ENCODE peak calls at places on chromosomes 2 and 18, in ten cellular contexts. R is astrocyte of the hippocampus, I is NCI-H774, T is memory B cell, J is RWPE1, F is astrocyte of the spinal cord, E is T-cell, Y is endodermal cell, S is MV-4-11, P is tibial nerve. D is an unnamed sample.

GRCh38 chr2:220586980-220587549 is 959.6 kb downstream of the SLC4A3 start:
- DNase-seq in R (no peak), I (no peak), T (no peak), J (no peak), F (no peak), E (no peak), Y (no peak), S (no peak), P (no peak), D (no peak)

GRCh38 chr2:229174794-229175529 is 96.1 kb downstream of the PID1 start:
- DNase-seq in R (peak), I (no peak), T (no peak), J (no peak), F (peak), E (no peak), Y (no peak), S (no peak), P (no peak), D (no peak)

GRCh38 chr2:31203916-31204315 is 13.4 kb downstream of the CAPN14 start:
- DNase-seq in R (no peak), I (no peak), T (no peak), J (no peak), F (no peak), E (no peak), Y (no peak), S (no peak), P (no peak), D (no peak)

GRCh38 chr2:197613509-197613987 is 61.8 kb downstream of the RFTN2 start:
- DNase-seq in R (no peak), I (peak), T (no peak), J (no peak), F (no peak), E (no peak), Y (no peak), S (peak), P (no peak), D (no peak)

GRCh38 chr18:13247506-13247905 is 28.9 kb downstream of the LDLRAD4 start:
- DNase-seq in R (no peak), I (no peak), T (no peak), J (no peak), F (no peak), E (no peak), Y (peak), S (no peak), P (no peak), D (no peak)

GRCh38 chr2:227862227-227862740 is 9.1 kb upstream of the DAW1 start:
- DNase-seq in R (peak), I (peak), T (no peak), J (peak), F (peak), E (peak), Y (no peak), S (peak), P (no peak), D (peak)

GRCh38 chr2:151576080-151576479 is 158.2 kb downstream of the NEB start:
- DNase-seq in R (no peak), I (peak), T (no peak), J (no peak), F (no peak), E (no peak), Y (no peak), S (no peak), P (no peak), D (no peak)

GRCh38 chr18:60671022-60671421 is 298.4 kb upstream of the MC4R start:
- DNase-seq in R (no peak), I (no peak), T (no peak), J (no peak), F (no peak), E (no peak), Y (no peak), S (no peak), P (no peak), D (no peak)

GRCh38 chr2:174325932-174326879 is 8.5 kb upstream of the SP9 start:
- DNase-seq in R (peak), I (peak), T (peak), J (no peak), F (no peak), E (no peak), Y (peak), S (peak), P (no peak), D (no peak)

GRCh38 chr2:217795706-217796465 is 206.9 kb downstream of the TNS1 start:
- DNase-seq in R (peak), I (no peak), T (no peak), J (no peak), F (no peak), E (no peak), Y (peak), S (no peak), P (no peak), D (no peak)

GRCh38 chr2:216320852-216321251 is 51.4 kb downstream of the MARCHF4 start:
- DNase-seq in R (no peak), I (no peak), T (no peak), J (no peak), F (no peak), E (no peak), Y (no peak), S (no peak), P (no peak), D (no peak)

GRCh38 chr2:72097276-72097675 is 50.4 kb downstream of the CYP26B1 start:
- DNase-seq in R (no peak), I (no peak), T (no peak), J (no peak), F (no peak), E (no peak), Y (peak), S (no peak), P (no peak), D (no peak)

GRCh38 chr2:235500761-235501662 is 7.2 kb downstream of the AGAP1 start:
- DNase-seq in R (peak), I (no peak), T (no peak), J (peak), F (peak), E (no peak), Y (peak), S (no peak), P (no peak), D (no peak)

GRCh38 chr2:96913398-96914202 is 43.7 kb upstream of the SEMA4C start:
- DNase-seq in R (no peak), I (no peak), T (peak), J (no peak), F (no peak), E (peak), Y (no peak), S (peak), P (no peak), D (no peak)

GRCh38 chr2:180124273-180124881 is 117.3 kb upstream of the CWC22 start:
- DNase-seq in R (peak), I (peak), T (peak), J (peak), F (peak), E (no peak), Y (peak), S (peak), P (no peak), D (peak)

GRCh38 chr2:162072976-162073775 is 839 bp downstream of the DPP4 start:
- DNase-seq in R (no peak), I (no peak), T (no peak), J (no peak), F (no peak), E (peak), Y (peak), S (no peak), P (no peak), D (no peak)

GRCh38 chr2:231386446-231386845 is 9.1 kb upstream of the B3GNT7 start:
- DNase-seq in R (peak), I (no peak), T (no peak), J (no peak), F (peak), E (no peak), Y (no peak), S (peak), P (no peak), D (no peak)

GRCh38 chr2:70790079-70790963 is at the start of gene FIGLA:
- DNase-seq in R (peak), I (no peak), T (no peak), J (no peak), F (no peak), E (no peak), Y (peak), S (no peak), P (no peak), D (no peak)

GRCh38 chr2:146990311-146990781 is 854.5 kb upstream of the ACVR2A start:
- DNase-seq in R (no peak), I (no peak), T (no peak), J (no peak), F (peak), E (no peak), Y (no peak), S (peak), P (no peak), D (no peak)

GRCh38 chr18:12606592-12607315 is 51.2 kb downstream of the SPIRE1 start:
- DNase-seq in R (peak), I (no peak), T (no peak), J (peak), F (peak), E (no peak), Y (no peak), S (peak), P (no peak), D (no peak)

GRCh38 chr2:223217373-223217772 is 165.4 kb downstream of the KCNE4 start:
- DNase-seq in R (no peak), I (no peak), T (no peak), J (peak), F (no peak), E (no peak), Y (no peak), S (no peak), P (no peak), D (no peak)

GRCh38 chr2:169072163-169072925 is 3.0 kb downstream of the DHRS9 start:
- DNase-seq in R (no peak), I (no peak), T (no peak), J (no peak), F (no peak), E (no peak), Y (no peak), S (peak), P (no peak), D (no peak)

GRCh38 chr18:8801263-8801901 is 96.0 kb downstream of the MTCL1 start:
- DNase-seq in R (peak), I (no peak), T (no peak), J (peak), F (peak), E (no peak), Y (no peak), S (no peak), P (no peak), D (no peak)

GRCh38 chr18:45412577-45412976 is 202.7 kb upstream of the SLC14A2 start:
- DNase-seq in R (no peak), I (no peak), T (no peak), J (peak), F (no peak), E (no peak), Y (peak), S (no peak), P (no peak), D (no peak)

GRCh38 chr18:23259701-23260661 is 124.7 kb downstream of the CABLES1 start:
- DNase-seq in R (peak), I (peak), T (no peak), J (peak), F (peak), E (peak), Y (peak), S (peak), P (peak), D (no peak)

GRCh38 chr18:31162419-31162793 is 250 bp downstream of the DSC1 start:
- DNase-seq in R (no peak), I (no peak), T (no peak), J (no peak), F (no peak), E (no peak), Y (peak), S (no peak), P (no peak), D (no peak)

GRCh38 chr2:12705230-12705629 is 11.5 kb upstream of the TRIB2 start:
- DNase-seq in R (no peak), I (no peak), T (no peak), J (no peak), F (no peak), E (no peak), Y (no peak), S (peak), P (no peak), D (no peak)

GRCh38 chr18:44592639-44593038 is 88.0 kb upstream of the SETBP1 start:
- DNase-seq in R (peak), I (no peak), T (no peak), J (no peak), F (peak), E (no peak), Y (no peak), S (no peak), P (no peak), D (no peak)

GRCh38 chr2:11104794-11105660 is 50.2 kb upstream of the SLC66A3 start:
- DNase-seq in R (no peak), I (no peak), T (no peak), J (no peak), F (no peak), E (no peak), Y (no peak), S (no peak), P (no peak), D (no peak)

GRCh38 chr2:38797276-38797675 is 19.3 kb downstream of the GEMIN6 start:
- DNase-seq in R (peak), I (no peak), T (no peak), J (no peak), F (peak), E (no peak), Y (no peak), S (no peak), P (no peak), D (no peak)

GRCh38 chr2:238513346-238513745 is 86.6 kb downstream of the ASB1 start:
- DNase-seq in R (peak), I (peak), T (no peak), J (peak), F (peak), E (no peak), Y (peak), S (peak), P (no peak), D (peak)

GRCh38 chr2:188189356-188189755 is 102.3 kb upstream of the GULP1 start:
- DNase-seq in R (no peak), I (no peak), T (no peak), J (peak), F (peak), E (no peak), Y (no peak), S (no peak), P (no peak), D (no peak)

GRCh38 chr18:76709659-76710645 is 112.4 kb upstream of the ZNF236 start:
- DNase-seq in R (peak), I (peak), T (peak), J (peak), F (peak), E (peak), Y (peak), S (peak), P (peak), D (peak)

GRCh38 chr2:213150315-213150951 is 979 bp downstream of the IKZF2 start:
- DNase-seq in R (peak), I (no peak), T (no peak), J (peak), F (peak), E (no peak), Y (peak), S (no peak), P (no peak), D (peak)